ENCODE peak calls at places on chromosomes 6 and 20, in seven cellular contexts. C, E, V, B, A, Z and P are unnamed samples.

GRCh38 chr6:38266921-38267354 is 372.8 kb downstream of the BTBD9 start:
- DNase-seq in Z (no peak), V (no peak), B (no peak), C (no peak), A (no peak), E (no peak), P (no peak)

GRCh38 chr6:75483136-75483952 is 10.3 kb downstream of the FILIP1 start:
- DNase-seq in B (no peak), E (no peak), A (no peak), Z (no peak), C (no peak), V (no peak), P (no peak)

GRCh38 chr6:96626749-96627353 is 63.9 kb downstream of the FHL5 start:
- DNase-seq in B (peak; percentile 66), A (peak; percentile 77), V (peak; percentile 2), E (no peak), Z (peak; percentile 74), C (no peak), P (peak; percentile 63)

GRCh38 chr6:43932259-43932900 is 162.4 kb downstream of the VEGFA start:
- DNase-seq in A (no peak), V (no peak), E (no peak), B (no peak), Z (no peak), C (no peak), P (no peak)

GRCh38 chr20:50633361-50633760 is 58.0 kb downstream of the RIPOR3 start:
- DNase-seq in Z (no peak), C (no peak), B (no peak), V (no peak), E (no peak), A (no peak), P (no peak)

GRCh38 chr20:54407446-54407845 is 67.9 kb upstream of the DOK5 start:
- DNase-seq in E (no peak), B (no peak), C (no peak), A (no peak), Z (no peak), V (no peak), P (no peak)

GRCh38 chr20:62886709-62887058 is 25.1 kb upstream of the TCFL5 start:
- DNase-seq in E (no peak), A (no peak), B (no peak), V (no peak), C (no peak), Z (no peak), P (no peak)

GRCh38 chr6:105793132-105793531 is 293.0 kb upstream of the PRDM1 start:
- DNase-seq in A (peak; percentile 17), E (no peak), V (peak; percentile 31), C (no peak), B (peak; percentile 81), Z (peak; percentile 56), P (no peak)

GRCh38 chr6:81648502-81648901 is 104.0 kb downstream of the TENT5A start:
- DNase-seq in V (no peak), A (no peak), Z (no peak), B (no peak), C (no peak), E (no peak), P (no peak)

GRCh38 chr6:69019832-69020231 is 384.8 kb downstream of the ADGRB3 start:
- DNase-seq in C (no peak), V (peak; percentile 70), B (no peak), Z (no peak), E (no peak), A (peak; percentile 47), P (peak; percentile 84)

GRCh38 chr20:57258055-57258454 is 8.4 kb downstream of the BMP7 start:
- DNase-seq in E (no peak), C (no peak), Z (no peak), V (no peak), A (no peak), B (peak; percentile 54), P (no peak)

GRCh38 chr20:23086056-23086551 is at the start of gene CD93:
- DNase-seq in V (no peak), B (no peak), Z (no peak), A (peak; percentile 71), E (no peak), C (no peak), P (peak; percentile 70)

GRCh38 chr6:20364327-20364726 is 37.4 kb upstream of the E2F3 start:
- DNase-seq in V (no peak), A (no peak), B (no peak), C (no peak), Z (no peak), E (no peak), P (no peak)

GRCh38 chr6:155248021-155249001 is 15.5 kb upstream of the CLDN20 start:
- DNase-seq in B (peak; percentile 63), A (peak; percentile 93), E (peak; percentile 75), V (peak; percentile 90), Z (no peak), C (peak; percentile 72), P (peak; percentile 78)

GRCh38 chr6:41707565-41708200 is 27.7 kb downstream of the TFEB start:
- DNase-seq in C (no peak), V (no peak), B (peak; percentile 71), A (no peak), E (no peak), Z (no peak), P (no peak)

GRCh38 chr20:420169-420620 is 12.1 kb downstream of the RBCK1 start:
- DNase-seq in B (no peak), A (no peak), C (no peak), V (no peak), Z (no peak), E (no peak), P (no peak)

GRCh38 chr6:33103776-33104175 is 28.0 kb downstream of the HLA-DPB1 start:
- DNase-seq in C (no peak), V (no peak), E (no peak), A (no peak), Z (no peak), B (no peak), P (no peak)

GRCh38 chr20:44733341-44734069 is 12.2 kb upstream of the KCNK15 start:
- DNase-seq in V (peak; percentile 91), A (peak; percentile 83), B (peak; percentile 68), C (peak; percentile 74), Z (peak; percentile 59), E (peak; percentile 82), P (peak; percentile 81)

GRCh38 chr6:3427740-3428085 is 29.1 kb downstream of the SLC22A23 start:
- DNase-seq in C (no peak), V (no peak), E (no peak), Z (no peak), A (no peak), B (no peak), P (no peak)

GRCh38 chr20:2816030-2816582 is at the start of gene TMEM239:
- DNase-seq in E (no peak), V (no peak), B (no peak), A (no peak), C (no peak), Z (no peak), P (no peak)

GRCh38 chr20:2815242-2815900 is 584 bp downstream of the C20orf141 start:
- DNase-seq in V (no peak), B (no peak), A (no peak), C (no peak), Z (no peak), E (no peak), P (no peak)

GRCh38 chr20:2817891-2818595 is 1.9 kb downstream of the TMEM239 start:
- DNase-seq in B (no peak), C (no peak), V (peak; percentile 73), Z (no peak), E (no peak), A (no peak), P (no peak)

GRCh38 chr20:2817341-2817726 is 1.2 kb downstream of the TMEM239 start:
- DNase-seq in A (no peak), B (no peak), E (no peak), V (no peak), Z (no peak), C (no peak), P (no peak)

GRCh38 chr20:2816583-2817340 is 598 bp downstream of the TMEM239 start:
- DNase-seq in A (no peak), B (no peak), V (no peak), E (no peak), C (no peak), Z (no peak), P (no peak)
- TF ChIP-seq CTCF in A (peak; percentile 8), B (peak; percentile 49), V (no peak), E (no peak), C (no peak), Z (peak; percentile 11), P (no peak)

GRCh38 chr6:133241901-133242760 is 974 bp downstream of the EYA4 start:
- DNase-seq in B (no peak), C (no peak), E (no peak), Z (peak; percentile 20), V (peak; percentile 52), A (peak; percentile 48), P (peak; percentile 28)
- H3K4me3 ChIP-seq in B (no peak overlapping the region), C (no peak overlapping the region), E (peak overlapping the region; percentile 75), Z (peak overlapping the region; percentile 74), V (no peak overlapping the region), A (peak overlapping the region; percentile 54), P (peak overlapping the region; percentile 43)

DNA sequence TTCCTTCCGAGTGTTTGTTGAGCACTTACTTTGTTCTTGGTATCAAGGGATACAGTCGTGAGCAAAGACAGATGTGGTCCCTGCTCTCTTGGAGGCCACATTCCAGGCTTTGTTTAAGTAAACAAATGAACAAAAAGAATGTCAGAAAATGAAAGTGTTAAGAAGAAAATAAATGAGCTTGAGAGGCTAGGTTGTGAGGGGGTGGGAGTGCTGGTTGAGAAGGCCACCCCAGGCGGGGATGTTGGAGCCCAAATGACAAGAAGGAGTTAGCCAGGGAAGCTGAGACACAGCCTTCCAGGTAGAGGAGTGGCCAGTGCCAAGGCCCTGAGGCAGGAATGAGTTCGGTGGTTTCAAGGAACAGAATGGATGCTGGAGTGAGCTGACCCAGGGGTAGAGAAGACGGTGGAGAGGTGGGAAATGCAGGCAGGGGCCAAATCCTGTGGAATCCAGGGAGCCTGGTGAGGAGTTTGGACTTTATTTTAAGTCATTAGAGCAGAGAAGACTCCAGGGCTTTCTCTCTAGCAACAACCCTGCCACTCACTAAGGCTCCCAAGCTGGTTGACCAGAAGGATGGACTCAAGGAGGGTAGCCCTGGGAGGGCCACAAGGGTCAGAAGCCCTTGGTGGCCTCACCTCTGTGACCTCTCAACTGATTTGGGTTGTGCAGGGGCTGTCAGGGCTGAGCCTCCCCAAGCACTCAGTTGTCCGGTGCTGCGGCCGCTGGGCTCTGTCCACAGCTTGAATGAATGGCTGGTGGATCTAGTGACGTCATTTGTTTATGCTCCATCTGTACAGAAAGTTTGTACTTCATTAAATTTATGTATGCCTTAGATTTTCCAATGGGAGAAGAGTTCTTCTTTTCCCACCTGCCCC is 66.0 kb upstream of the STX16 start:
- DNase-seq in A (peak; percentile 51), E (no peak), B (no peak), C (no peak), Z (no peak), V (peak; percentile 51), P (peak; percentile 43)
- TF ChIP-seq CTCF in A (no peak), E (no peak), B (no peak), C (no peak), Z (no peak), V (no peak), P (no peak)

DNA sequence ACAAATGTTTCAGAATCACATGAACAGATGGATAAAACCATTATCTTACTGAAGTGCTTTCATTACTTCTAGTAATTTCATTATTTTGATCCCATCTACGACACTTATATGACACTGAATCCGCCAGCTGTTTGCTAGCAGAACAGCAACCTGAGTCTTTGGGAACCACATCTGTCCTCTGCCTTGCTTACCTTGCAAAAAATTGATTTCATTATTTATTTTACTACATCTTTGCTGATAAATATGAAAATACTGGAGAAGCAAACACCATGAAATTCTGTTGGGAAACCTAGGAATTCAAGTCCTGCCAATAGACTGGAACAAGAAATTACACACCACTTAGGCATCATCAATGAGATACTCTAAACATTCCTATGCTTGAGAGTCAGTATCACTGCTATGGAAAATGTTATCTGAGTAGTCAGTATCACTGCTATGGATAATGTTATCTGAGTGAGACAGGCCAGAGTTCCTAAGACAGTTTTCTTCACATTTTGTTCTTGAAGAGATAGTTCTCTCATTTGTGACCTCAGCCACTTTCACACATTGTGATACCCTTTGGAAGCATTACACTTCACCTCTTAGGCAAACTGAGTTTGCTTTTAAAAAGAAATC is 91.9 kb downstream of the PDE10A start:
- DNase-seq in A (peak; percentile 87), C (no peak), V (no peak), E (no peak), B (no peak), Z (no peak), P (peak; percentile 88)
- H3K4me3 ChIP-seq in A (no peak overlapping the region), C (no peak overlapping the region), V (no peak overlapping the region), E (no peak overlapping the region), B (no peak overlapping the region), Z (no peak overlapping the region), P (no peak overlapping the region)